ENCODE peak calls at places on chromosomes 2 and 18, in six cellular contexts. T is HTR-8/SVneo; D is activated CD4-positive, alpha-beta T cell treated with anti-CD3 and anti-CD28 coated beads, Interleukin-2, amount 50 U/mL, for 1 hour; C is hypothalamus; M is heart left ventricle; G is glutamatergic neuron. B is an unnamed sample.

GRCh38 chr2:232974431-232974830 is 38.6 kb downstream of the NGEF start:
- DNase-seq in T (no peak), D (no peak), C (no peak), M (no peak), G (no peak), B (no peak)

GRCh38 chr2:75586971-75587370 is 26.2 kb upstream of the EVA1A start:
- DNase-seq in T (no peak), D (no peak), C (no peak), M (no peak), G (no peak), B (no peak)

GRCh38 chr2:43745457-43745856 is 28.4 kb upstream of the DYNC2LI1 start:
- DNase-seq in T (peak; percentile 26), D (no peak), C (no peak), M (no peak), G (no peak), B (no peak)

GRCh38 chr2:9053534-9053931 is 50.0 kb upstream of the MBOAT2 start:
- DNase-seq in T (no peak), D (no peak), C (no peak), M (no peak), G (no peak), B (no peak)

GRCh38 chr2:57881998-57882884 is 164.4 kb upstream of the VRK2 start:
- DNase-seq in T (peak; percentile 40), D (no peak), C (no peak), M (no peak), G (no peak), B (no peak)

GRCh38 chr18:59376351-59376935 is 17.4 kb upstream of the LMAN1 start:
- DNase-seq in T (no peak), D (no peak), C (no peak), M (no peak), G (no peak), B (no peak)

GRCh38 chr2:174007010-174007409 is 41.8 kb upstream of the SP3 start:
- DNase-seq in T (no peak), D (no peak), C (no peak), M (no peak), G (no peak), B (no peak)

GRCh38 chr2:6866239-6866745 is 585 bp upstream of the CMPK2 start:
- DNase-seq in T (no peak), D (peak; percentile 21), C (peak; percentile 4), M (no peak), G (peak; percentile 22), B (no peak)

GRCh38 chr18:75218524-75218923 is 7.9 kb downstream of the TSHZ1 start:
- DNase-seq in T (no peak), D (no peak), C (no peak), M (no peak), G (no peak), B (no peak)

GRCh38 chr2:127097471-127097765 is 9.5 kb downstream of the BIN1 start:
- DNase-seq in T (no peak), D (no peak), C (no peak), M (no peak), G (no peak), B (no peak)

GRCh38 chr2:144460981-144461766 is 58.7 kb downstream of the ZEB2 start:
- DNase-seq in T (no peak), D (no peak), C (peak; percentile 66), M (peak; percentile 71), G (no peak), B (no peak)

GRCh38 chr2:246489-247145 is 17.2 kb downstream of the SH3YL1 start:
- DNase-seq in T (peak; percentile 25), D (no peak), C (no peak), M (no peak), G (no peak), B (no peak)

GRCh38 chr2:239181074-239181581 is 219.7 kb downstream of the HDAC4 start:
- DNase-seq in T (no peak), D (no peak), C (no peak), M (no peak), G (peak; percentile 5), B (no peak)

GRCh38 chr18:65754121-65754520 is 3.3 kb downstream of the CDH7 start:
- DNase-seq in T (no peak), D (no peak), C (no peak), M (no peak), G (no peak), B (no peak)

GRCh38 chr2:162037028-162037795 is 36.8 kb downstream of the DPP4 start:
- DNase-seq in T (no peak), D (no peak), C (no peak), M (no peak), G (no peak), B (no peak)

GRCh38 chr2:207311316-207312005 is 145.7 kb upstream of the KLF7 start:
- DNase-seq in T (peak; percentile 73), D (no peak), C (no peak), M (peak; percentile 42), G (no peak), B (no peak)

GRCh38 chr2:136246086-136246669 is 128.2 kb upstream of the CXCR4 start:
- DNase-seq in T (no peak), D (no peak), C (no peak), M (peak; percentile 20), G (no peak), B (no peak)

GRCh38 chr18:63963610-63964256 is 6.1 kb upstream of the SERPINB8 start:
- DNase-seq in T (peak; percentile 17), D (peak; percentile 34), C (peak; percentile 28), M (no peak), G (peak; percentile 40), B (no peak)